ENCODE peak calls at places on chromosomes 1 and 21, in five cellular contexts. P, R, M, O and D are unnamed samples.
A peak's percentile ranks its signal among the peaks of the same experiment; 100 is the strongest.

GRCh38 chr1:234089396-234089795 is 184.9 kb downstream of the SLC35F3 start:
- DNase-seq in P (no peak), M (no peak), R (no peak), O (no peak), D (no peak)

GRCh38 chr1:162010175-162010506 is 13.5 kb downstream of the OLFML2B start:
- DNase-seq in O (no peak), R (no peak), P (no peak), M (no peak), D (no peak)

GRCh38 chr1:27940297-27940696 is 5.5 kb downstream of the SMPDL3B start:
- DNase-seq in P (peak; percentile 44), M (peak; percentile 64), O (no peak), R (peak; percentile 30), D (no peak)

GRCh38 chr1:228075801-228076271 is 6.7 kb upstream of the ARF1 start:
- DNase-seq in R (no peak), P (no peak), O (no peak), M (no peak), D (no peak)

GRCh38 chr1:204337047-204337446 is 22.7 kb downstream of the PLEKHA6 start:
- DNase-seq in R (no peak), O (no peak), M (no peak), P (no peak), D (no peak)

GRCh38 chr1:104648269-104648691 is 898.6 kb downstream of the AMY1C start:
- DNase-seq in P (no peak), O (peak; percentile 49), R (no peak), M (no peak), D (no peak)

GRCh38 chr1:119453021-119453420 is 38.1 kb downstream of the HSD3B2 start:
- DNase-seq in O (no peak), R (no peak), P (no peak), M (peak; percentile 61), D (no peak)

GRCh38 chr1:85022700-85023099 is 25.6 kb downstream of the MCOLN3 start:
- DNase-seq in P (no peak), O (no peak), M (no peak), R (no peak), D (no peak)

GRCh38 chr1:152159144-152159543 is at the start of gene RPTN:
- DNase-seq in R (no peak), O (no peak), M (no peak), P (no peak), D (no peak)

GRCh38 chr1:2231667-2232254 is 3.6 kb downstream of the SKI start:
- DNase-seq in R (peak; percentile 81), O (no peak), M (peak; percentile 91), P (peak; percentile 90), D (no peak)

GRCh38 chr1:94207695-94208094 is 29.7 kb downstream of the ARHGAP29 start:
- DNase-seq in M (no peak), O (no peak), R (no peak), P (no peak), D (no peak)

GRCh38 chr1:147757015-147757990 is 3.1 kb downstream of the GJA5 start:
- DNase-seq in M (no peak), R (no peak), O (no peak), P (no peak), D (no peak)

GRCh38 chr1:201898240-201898894 is 9.7 kb downstream of the SHISA4 start:
- DNase-seq in P (no peak), O (no peak), R (no peak), M (no peak), D (no peak)

GRCh38 chr1:8026976-8027747 is 1.1 kb upstream of the ERRFI1 start:
- DNase-seq in M (peak; percentile 93), P (no peak), R (peak; percentile 37), O (no peak), D (peak; percentile 59)

GRCh38 chr1:46072975-46073374 is 59.5 kb downstream of the PIK3R3 start:
- DNase-seq in R (no peak), M (no peak), P (no peak), O (no peak), D (no peak)

GRCh38 chr1:169601096-169601881 is 15.0 kb upstream of the F5 start:
- DNase-seq in O (peak; percentile 6), P (peak; percentile 66), R (no peak), M (no peak), D (no peak)

GRCh38 chr1:156245451-156246232 is 2.2 kb downstream of the PAQR6 start:
- DNase-seq in P (peak; percentile 31), O (no peak), R (no peak), M (no peak), D (no peak)

GRCh38 chr1:3912809-3913685 is 13.0 kb upstream of the C1orf174 start:
- DNase-seq in P (no peak), R (no peak), M (peak; percentile 40), O (no peak), D (no peak)

GRCh38 chr1:101507547-101507971 is 270.7 kb downstream of the S1PR1 start:
- DNase-seq in M (no peak), P (no peak), R (no peak), O (no peak), D (no peak)

GRCh38 chr1:200979574-200980451 is 43.7 kb downstream of the KIF21B start:
- DNase-seq in P (peak; percentile 4), O (no peak), M (no peak), R (no peak), D (peak; percentile 30)

GRCh38 chr1:64901663-64902062 is 64.7 kb downstream of the JAK1 start:
- DNase-seq in P (no peak), R (no peak), O (no peak), M (no peak), D (no peak)

GRCh38 chr1:214022810-214023425 is 35.1 kb downstream of the PROX1 start:
- DNase-seq in M (no peak), R (no peak), O (no peak), P (no peak), D (no peak)

GRCh38 chr1:234960722-234961467 is 167.7 kb downstream of the TOMM20 start:
- DNase-seq in P (peak; percentile 95), M (peak; percentile 83), O (no peak), R (no peak), D (no peak)

GRCh38 chr1:153505576-153505975 is 30.2 kb downstream of the S100A6 start:
- DNase-seq in O (no peak), R (no peak), P (no peak), M (no peak), D (no peak)

GRCh38 chr1:151512801-151513625 is 1.8 kb downstream of the CGN start:
- DNase-seq in O (no peak), M (peak; percentile 59), P (no peak), R (no peak), D (peak; percentile 67)

GRCh38 chr21:38903578-38904193 is 98.0 kb downstream of the ETS2 start:
- DNase-seq in O (no peak), R (no peak), P (no peak), M (peak; percentile 95), D (no peak)

GRCh38 chr1:52917591-52917990 is 3.9 kb downstream of the ECHDC2 start:
- DNase-seq in P (no peak), R (no peak), O (no peak), M (no peak), D (no peak)

GRCh38 chr1:182163821-182164223 is 102.3 kb upstream of the ZNF648 start:
- DNase-seq in M (no peak), O (no peak), P (no peak), R (peak; percentile 54), D (no peak)

GRCh38 chr1:5424802-5425201 is 567.4 kb downstream of the NPHP4 start:
- DNase-seq in O (no peak), M (no peak), P (no peak), R (no peak), D (no peak)

GRCh38 chr1:229887043-229887822 is 179.8 kb upstream of the GALNT2 start:
- DNase-seq in M (no peak), P (no peak), O (no peak), R (no peak), D (no peak)

GRCh38 chr1:9866836-9867235 is 43.1 kb upstream of the CLSTN1 start:
- DNase-seq in M (no peak), R (no peak), O (no peak), P (no peak), D (no peak)

DNA sequence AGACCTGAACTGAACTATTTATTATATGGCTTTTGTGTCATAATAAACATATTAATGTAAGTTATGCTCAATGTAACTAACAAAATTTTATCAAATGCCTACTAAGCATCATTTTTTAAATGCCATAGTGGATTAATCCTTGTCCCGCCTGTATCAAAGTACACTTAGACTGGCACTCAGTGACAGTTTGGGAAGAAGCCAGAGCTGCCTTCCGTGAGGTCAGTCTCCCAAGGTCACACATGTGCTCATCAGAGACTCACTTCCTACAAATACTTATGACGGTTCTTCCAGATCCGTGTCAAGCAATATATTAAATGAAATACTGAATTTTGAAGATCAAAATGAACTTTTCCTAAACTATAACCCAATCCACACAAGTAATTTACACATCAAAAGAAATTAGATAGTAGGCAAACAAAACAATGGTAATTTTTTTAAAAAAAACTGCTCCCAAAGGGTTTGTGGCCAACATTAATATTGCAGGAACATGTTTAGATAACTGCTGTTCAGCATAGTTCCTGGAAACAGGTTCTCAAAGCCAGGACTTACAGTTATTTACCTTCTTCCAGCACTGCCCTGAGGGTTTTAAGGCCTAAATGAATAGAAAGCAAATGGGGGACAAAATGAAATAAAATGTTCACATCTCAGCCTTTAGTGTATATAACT is 27.2 kb downstream of the WLS start:
- DNase-seq in R (peak; percentile 11), M (peak; percentile 71), P (peak; percentile 62), O (no peak), D (no peak)
- TF ChIP-seq CTCF in R (no peak), M (peak; percentile 8), P (no peak), O (no peak), D (no peak)

DNA sequence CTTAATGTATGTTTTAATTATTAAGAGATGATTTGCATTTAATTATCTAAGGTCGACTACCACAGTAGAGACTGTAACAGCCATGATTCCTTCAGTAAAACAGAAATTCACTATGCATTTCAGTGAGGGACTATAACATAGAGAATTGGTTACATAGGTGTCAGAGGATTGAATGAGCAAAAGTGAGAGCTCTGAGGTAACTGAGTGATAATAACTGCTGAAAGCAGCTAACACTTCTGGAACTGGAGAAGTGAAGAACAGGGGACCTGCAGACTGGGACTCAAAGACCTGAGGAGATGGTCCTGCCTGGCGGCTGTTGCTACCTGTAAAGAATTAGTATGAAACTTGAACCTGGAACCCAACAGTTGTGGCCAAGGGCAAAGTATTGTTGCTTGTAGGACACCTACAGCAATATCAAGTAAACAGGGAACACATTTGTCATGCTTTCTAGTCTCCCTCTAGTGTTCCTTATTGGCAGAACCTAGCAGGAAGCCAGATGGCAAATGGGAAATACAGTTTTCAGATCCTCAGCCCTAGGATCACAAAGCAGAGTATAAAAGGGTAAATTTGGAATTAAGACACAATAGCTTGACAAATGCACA is 110.6 kb downstream of the HS2ST1 start:
- DNase-seq in P (peak; percentile 56), R (no peak), M (no peak), O (peak; percentile 52), D (no peak)
- TF ChIP-seq CTCF in P (peak; percentile 46), R (peak; percentile 52), M (peak; percentile 59), O (peak; percentile 62), D (peak; percentile 51)

GRCh38 chr1:186304982-186305949 is 69.8 kb downstream of the TPR start:
- DNase-seq in O (peak; percentile 23), M (no peak), P (peak; percentile 79), R (no peak), D (no peak)
- TF ChIP-seq CTCF in O (peak; percentile 59), M (peak; percentile 56), P (peak; percentile 33), R (peak; percentile 58), D (peak; percentile 33)

GRCh38 chr21:16455978-16456377 is 726.2 kb downstream of the USP25 start:
- DNase-seq in M (no peak), O (peak; percentile 25), R (no peak), P (no peak), D (no peak)

GRCh38 chr21:16457498-16457897 is 727.7 kb downstream of the USP25 start:
- DNase-seq in P (no peak), R (no peak), M (no peak), O (peak; percentile 24), D (no peak)

GRCh38 chr21:16455526-16455925 is 725.7 kb downstream of the USP25 start:
- DNase-seq in M (no peak), R (no peak), O (no peak), P (no peak), D (no peak)

GRCh38 chr21:16454371-16454770 is 724.6 kb downstream of the USP25 start:
- DNase-seq in O (no peak), R (no peak), M (no peak), P (peak; percentile 49), D (no peak)
- TF ChIP-seq CTCF in O (peak; percentile 51), R (peak; percentile 45), M (peak; percentile 35), P (no peak), D (no peak)